ENCODE peak calls at places on chromosome 15, in six cellular contexts. B is ovary, E is neural progenitor cell, U is astrocyte of the cerebellum, Y is fibroblast of pulmonary artery, Q is GM12878. X is an unnamed sample.

GRCh38 chr15:61049003-61049402 is 180.1 kb downstream of the RORA start:
- DNase-seq in E (no peak), U (no peak), Y (no peak), Q (no peak), B (no peak), X (no peak)

GRCh38 chr15:48337626-48338025 is 6.4 kb downstream of the DUT start:
- DNase-seq in U (no peak), Y (no peak), E (no peak), B (no peak), Q (no peak), X (no peak)

GRCh38 chr15:70065006-70065722 is 32.6 kb downstream of the TLE3 start:
- DNase-seq in Y (no peak), B (no peak), U (no peak), Q (no peak), E (no peak), X (no peak)

GRCh38 chr15:62209821-62210220 is 44.7 kb upstream of the C2CD4B start:
- DNase-seq in Q (no peak), Y (no peak), U (no peak), E (no peak), B (no peak), X (no peak)

GRCh38 chr15:79635149-79635771 is 203.1 kb downstream of the MINAR1 start:
- DNase-seq in U (no peak), Q (no peak), Y (no peak), B (no peak), E (no peak), X (no peak)

GRCh38 chr15:101017041-101017754 is 98.0 kb downstream of the LRRK1 start:
- DNase-seq in E (peak), B (no peak), Y (no peak), Q (no peak), U (no peak), X (no peak)

GRCh38 chr15:66854012-66854965 is 152.3 kb downstream of the SMAD6 start:
- DNase-seq in E (no peak), Q (no peak), B (no peak), Y (no peak), U (no peak), X (no peak)

GRCh38 chr15:96869122-96869521 is 538.6 kb downstream of the NR2F2 start:
- DNase-seq in B (no peak), Q (no peak), E (no peak), Y (no peak), U (no peak), X (no peak)

GRCh38 chr15:42736178-42736792 is 643 bp downstream of the CDAN1 start:
- DNase-seq in Q (no peak), U (no peak), B (peak), E (peak), Y (peak), X (no peak)

GRCh38 chr15:31448635-31448979 is 122.0 kb downstream of the KLF13 start:
- DNase-seq in Y (no peak), U (no peak), B (no peak), Q (no peak), E (no peak), X (no peak)

GRCh38 chr15:60255390-60255789 is 142.4 kb downstream of the ANXA2 start:
- DNase-seq in B (no peak), Q (peak), E (no peak), Y (no peak), U (no peak), X (peak)

GRCh38 chr15:97692317-97693015 is 268.0 kb upstream of the ARRDC4 start:
- DNase-seq in B (no peak), E (no peak), Q (no peak), Y (no peak), U (no peak), X (no peak)

GRCh38 chr15:77044228-77045042 is 26.5 kb downstream of the TSPAN3 start:
- DNase-seq in U (no peak), E (no peak), Y (peak), Q (no peak), B (no peak), X (no peak)

GRCh38 chr15:23447107-23447500 is at the start of gene GOLGA6L2:
- DNase-seq in Y (no peak), Q (no peak), B (no peak), U (no peak), E (no peak), X (no peak)

GRCh38 chr15:45794768-45795486 is 160.1 kb downstream of the SQOR start:
- DNase-seq in B (no peak), Y (no peak), E (no peak), U (no peak), Q (no peak), X (no peak)

GRCh38 chr15:45794304-45794703 is 159.5 kb downstream of the SQOR start:
- DNase-seq in Q (no peak), U (no peak), B (no peak), Y (no peak), E (no peak), X (no peak)

GRCh38 chr15:45799508-45799907 is 164.7 kb downstream of the SQOR start:
- DNase-seq in U (no peak), Y (no peak), B (no peak), Q (no peak), E (no peak), X (no peak)

GRCh38 chr15:45796433-45796832 is 161.6 kb downstream of the SQOR start:
- DNase-seq in Q (no peak), E (no peak), U (no peak), B (no peak), Y (no peak), X (no peak)

DNA sequence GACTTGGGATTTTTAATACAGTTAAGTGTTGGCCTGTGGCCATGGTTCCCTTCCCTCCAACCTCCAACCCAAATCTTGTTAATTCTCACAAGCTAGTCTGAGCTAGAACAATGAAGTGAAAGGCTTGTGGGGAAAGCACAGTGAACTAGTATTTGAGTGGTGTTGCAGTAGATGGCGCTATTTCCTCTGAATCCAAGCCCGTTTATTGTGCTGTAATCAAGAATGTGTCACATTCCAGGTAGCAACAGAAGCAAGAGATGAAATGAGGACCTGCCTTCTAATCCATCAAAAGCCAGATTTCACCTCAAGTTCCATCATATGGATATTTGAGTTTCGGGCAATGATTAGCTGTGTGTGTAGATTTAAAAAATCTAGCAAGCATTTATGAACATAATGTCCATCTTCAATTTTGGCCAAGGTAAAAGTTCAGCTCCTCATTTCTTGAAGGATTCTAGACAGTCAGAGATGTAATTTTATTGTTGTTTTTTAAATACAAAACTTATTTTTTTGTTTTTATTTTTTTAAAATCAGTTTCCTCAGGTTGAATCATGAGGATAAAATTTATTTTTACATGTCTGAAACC is 160.7 kb downstream of the SQOR start:
- DNase-seq in E (peak), Q (no peak), U (peak), Y (peak), B (no peak), X (peak)
- TF ChIP-seq CTCF in E (peak), Q (peak), U (peak), Y (peak), B (no peak), X (peak)

GRCh38 chr15:80801891-80802680 is 22.9 kb downstream of the CEMIP start:
- DNase-seq in E (no peak), Q (no peak), U (no peak), Y (peak), B (no peak), X (no peak)

GRCh38 chr15:80800067-80800466 is 20.9 kb downstream of the CEMIP start:
- DNase-seq in U (no peak), B (no peak), Q (no peak), Y (no peak), E (no peak), X (no peak)

GRCh38 chr15:80803580-80804525 is 24.7 kb downstream of the CEMIP start:
- DNase-seq in U (no peak), E (no peak), Y (no peak), B (no peak), Q (no peak), X (no peak)

GRCh38 chr15:80804970-80805495 is 25.9 kb downstream of the CEMIP start:
- DNase-seq in U (no peak), B (no peak), E (no peak), Y (no peak), Q (no peak), X (no peak)
- H3K4me3 ChIP-seq in U (no peak), B (no peak), E (no peak), Y (no peak), Q (no peak), X (no peak)

GRCh38 chr15:40415226-40415625 is 9.6 kb downstream of the IVD start:
- DNase-seq in U (no peak), E (no peak), Y (no peak), Q (no peak), B (no peak), X (no peak)
- TF ChIP-seq CTCF in U (no peak), E (no peak), Y (no peak), Q (no peak), B (no peak), X (no peak)

DNA sequence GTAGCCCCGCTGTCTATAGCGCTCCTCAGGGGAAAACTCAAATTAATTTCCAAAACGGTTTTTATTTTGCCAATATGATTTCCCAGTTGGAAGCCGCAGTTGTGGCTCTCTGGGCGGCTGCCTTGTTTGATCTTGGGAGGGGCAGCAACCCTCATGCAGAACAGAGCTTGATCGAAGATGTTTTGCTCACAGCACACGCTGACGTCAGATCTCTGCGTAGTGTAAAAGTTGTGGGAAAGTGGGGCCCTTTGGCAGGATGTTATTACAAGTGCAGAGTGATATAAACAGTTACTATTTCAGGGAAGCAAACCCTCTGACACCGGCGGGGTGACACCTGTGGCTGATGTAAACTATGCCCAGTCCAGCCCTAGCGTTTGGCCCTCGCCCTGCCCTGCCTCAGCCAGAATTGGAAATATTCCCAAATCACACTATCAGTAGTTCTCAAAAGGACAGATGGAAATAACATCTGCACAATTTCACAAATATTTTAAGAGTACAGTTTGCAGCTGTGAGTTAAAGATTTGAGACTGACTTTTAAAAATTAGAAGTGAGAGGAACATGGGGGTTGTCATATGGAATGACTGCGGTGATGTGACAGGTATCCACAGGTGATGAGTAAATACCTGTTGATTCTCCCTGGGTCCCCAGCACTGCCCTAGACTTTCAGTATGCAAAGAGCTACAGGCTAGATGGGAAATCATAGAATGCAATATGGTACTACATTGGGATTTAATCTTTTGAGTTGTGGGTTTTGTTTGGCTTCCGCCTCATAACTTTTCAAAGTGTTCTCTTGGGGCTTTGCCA is 1.7 kb downstream of the SYNM start:
- DNase-seq in B (peak), E (no peak), Q (no peak), U (no peak), Y (peak), X (no peak)
- H3K4me3 ChIP-seq in B (peak), E (peak), Q (no peak), U (peak), Y (peak), X (no peak)

GRCh38 chr15:35139822-35140221 is 54.7 kb upstream of the NANOGP8 start:
- DNase-seq in Q (no peak), E (no peak), Y (no peak), B (no peak), U (no peak), X (no peak)

GRCh38 chr15:35141743-35142356 is 56.8 kb upstream of the NANOGP8 start:
- DNase-seq in U (peak), B (no peak), Y (peak), E (no peak), Q (no peak), X (no peak)

GRCh38 chr15:35137175-35137574 is 52.1 kb upstream of the NANOGP8 start:
- DNase-seq in Y (no peak), B (no peak), Q (no peak), U (no peak), E (no peak), X (no peak)

GRCh38 chr15:35142578-35142977 is 57.5 kb upstream of the NANOGP8 start:
- DNase-seq in E (no peak), Y (peak), U (no peak), Q (no peak), B (no peak), X (no peak)
- TF ChIP-seq CTCF in E (no peak), Y (no peak), U (no peak), Q (no peak), B (no peak), X (no peak)

DNA sequence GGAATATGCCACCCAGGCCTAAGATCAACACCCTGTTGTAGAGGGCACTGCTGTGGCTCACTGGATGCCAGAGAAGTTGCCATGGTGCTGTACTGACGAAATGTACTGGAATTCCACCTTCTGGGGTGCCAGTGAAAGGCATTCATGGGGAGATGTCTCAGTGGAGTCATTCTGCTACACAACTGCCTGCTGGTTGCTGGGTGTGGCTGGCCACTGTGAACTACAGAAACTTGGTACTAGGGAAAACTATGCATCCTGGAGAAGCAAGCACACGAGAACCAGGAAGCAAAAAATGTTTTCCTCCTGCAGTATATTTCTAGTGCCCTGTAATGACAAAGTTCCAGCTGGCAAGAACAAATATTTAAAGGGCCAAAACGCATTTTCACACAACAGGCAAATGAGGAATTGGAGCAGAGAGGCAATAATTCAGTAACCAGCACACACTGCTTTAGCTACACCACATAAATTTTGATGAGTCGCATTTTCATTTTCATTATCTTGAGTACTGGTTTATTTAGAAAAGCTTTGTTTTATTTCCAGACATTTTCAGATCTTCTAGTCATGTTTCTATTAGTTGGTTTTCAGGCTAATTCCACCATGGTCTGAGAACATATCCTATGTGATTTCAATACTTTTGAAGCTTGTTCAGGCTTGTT is 18.3 kb upstream of the RFX7 start:
- DNase-seq in E (no peak), U (no peak), Y (no peak), Q (no peak), B (no peak), X (no peak)
- H3K4me3 ChIP-seq in E (no peak), U (no peak), Y (no peak), Q (no peak), B (no peak), X (no peak)

DNA sequence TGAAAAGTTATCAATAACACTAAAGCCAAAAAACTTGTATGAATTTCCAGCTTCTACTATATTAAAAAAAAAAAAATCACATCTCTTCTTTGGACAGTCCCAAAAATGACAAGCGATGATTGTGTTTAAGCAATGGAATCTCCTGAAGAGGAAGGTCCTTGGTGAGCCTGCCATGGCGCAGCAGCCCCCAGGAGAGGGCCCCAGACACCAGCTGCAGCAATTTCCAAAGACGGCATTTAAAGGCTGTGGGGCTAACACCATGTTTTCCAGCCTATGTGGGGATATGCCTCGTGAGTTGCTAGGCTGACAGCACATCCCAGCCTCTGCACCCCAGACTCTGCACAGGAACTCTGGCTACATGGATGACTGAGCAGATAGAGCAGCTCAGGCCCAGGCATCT is 14.7 kb downstream of the SKIC8 start:
- DNase-seq in Y (no peak), E (peak), U (no peak), B (no peak), Q (no peak), X (no peak)
- TF ChIP-seq CTCF in Y (no peak), E (peak), U (peak), B (no peak), Q (no peak), X (peak)

GRCh38 chr15:36161781-36162212 is 417.6 kb upstream of the CDIN1 start:
- DNase-seq in B (no peak), Y (peak), E (peak), U (peak), Q (no peak), X (no peak)

GRCh38 chr15:36156855-36157521 is 422.4 kb upstream of the CDIN1 start:
- DNase-seq in Y (peak), Q (no peak), E (no peak), B (no peak), U (no peak), X (no peak)

DNA sequence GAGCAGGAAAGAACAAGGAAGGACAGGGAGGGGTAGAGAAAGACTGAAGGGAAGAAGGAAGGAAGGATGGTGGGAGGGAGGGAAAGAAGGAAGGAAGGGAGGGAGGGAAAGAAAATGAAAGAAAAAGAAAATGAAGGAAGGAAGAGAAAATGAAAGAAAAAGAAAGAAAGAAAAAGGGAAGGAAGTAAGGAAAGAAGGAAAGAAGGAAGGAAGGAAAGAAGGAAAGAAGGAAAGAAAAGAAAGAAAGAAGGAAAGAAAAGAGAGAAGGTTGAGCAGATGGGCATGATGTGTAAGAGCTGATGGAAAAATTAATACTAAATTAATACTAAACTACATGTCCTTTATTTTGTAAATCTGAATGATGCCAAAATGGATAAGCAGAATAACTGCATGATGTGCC is 418.3 kb upstream of the CDIN1 start:
- DNase-seq in U (no peak), Q (no peak), Y (no peak), E (no peak), B (no peak), X (no peak)
- H3K4me3 ChIP-seq in U (no peak), Q (no peak), Y (no peak), E (no peak), B (no peak), X (no peak)

DNA sequence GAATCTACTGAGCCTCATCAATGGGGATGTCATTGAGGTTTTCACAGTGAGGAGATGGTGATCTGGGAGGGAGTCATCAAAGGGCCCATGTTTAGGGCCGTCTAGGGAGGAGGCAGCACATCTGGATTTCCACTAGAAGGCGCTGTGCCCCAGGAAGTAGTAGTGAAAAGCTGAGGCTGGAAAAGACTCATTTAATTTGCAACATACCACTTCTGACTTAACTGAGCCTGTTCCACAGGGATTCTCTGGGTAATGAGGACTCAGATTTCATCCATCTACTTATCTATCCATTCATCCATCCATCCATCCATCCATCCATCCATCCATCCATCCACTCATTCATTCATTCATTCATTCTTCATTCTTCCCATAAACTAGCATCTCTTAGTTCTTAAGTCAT is 17.4 kb upstream of the SHF start:
- DNase-seq in E (peak), B (no peak), Y (peak), U (peak), Q (peak), X (peak)
- TF ChIP-seq CTCF in E (peak), B (peak), Y (peak), U (peak), Q (peak), X (peak)

X was measured in GM12864.